ENCODE peak calls at places on chromosome 3, in nine cellular contexts. T is cardiac muscle cell, G is mucosa of descending colon, I is astrocyte of the spinal cord, S is AG04450, C is psoas muscle, L is MM.1S, K is heart right ventricle, N is fibroblast of the aortic adventitia. Y is an unnamed sample.

GRCh38 chr3:121592856-121593702 is at the start of gene FBXO40:
- DNase-seq in L (peak), C (peak), S (no peak), N (no peak), I (no peak), T (peak), K (peak), G (no peak), Y (peak)

GRCh38 chr3:24437326-24437725 is 57.3 kb downstream of the THRB start:
- DNase-seq in I (no peak), S (no peak), K (no peak), T (no peak), L (no peak), G (no peak), N (no peak), C (no peak), Y (no peak)

GRCh38 chr3:11362600-11362999 is 90.4 kb downstream of the ATG7 start:
- DNase-seq in I (no peak), L (no peak), T (no peak), C (no peak), K (no peak), S (no peak), N (peak), G (no peak), Y (peak)

GRCh38 chr3:13852638-13853009 is 27.2 kb downstream of the WNT7A start:
- DNase-seq in I (no peak), S (no peak), K (no peak), G (no peak), C (no peak), L (no peak), N (no peak), T (no peak), Y (no peak)

GRCh38 chr3:180036678-180037455 is at the start of gene PEX5L:
- DNase-seq in G (no peak), S (no peak), I (peak), L (peak), N (peak), C (peak), T (peak), K (peak), Y (peak)

GRCh38 chr3:62022312-62022711 is 351.0 kb downstream of the FEZF2 start:
- DNase-seq in S (no peak), C (no peak), L (no peak), G (no peak), I (no peak), T (no peak), N (no peak), K (no peak), Y (no peak)

GRCh38 chr3:37210230-37210629 is 35.8 kb upstream of the LRRFIP2 start:
- DNase-seq in T (peak), C (no peak), I (no peak), K (no peak), L (no peak), N (peak), S (no peak), G (no peak), Y (peak)

GRCh38 chr3:37072892-37073291 is 79.6 kb downstream of the MLH1 start:
- DNase-seq in C (no peak), L (peak), K (no peak), G (no peak), S (peak), I (peak), N (peak), T (no peak), Y (peak)

GRCh38 chr3:113514265-113514769 is 639 bp downstream of the SPICE1 start:
- DNase-seq in K (no peak), I (peak), C (no peak), S (no peak), G (no peak), L (no peak), T (peak), N (no peak), Y (no peak)

GRCh38 chr3:134155456-134155855 is 95.2 kb downstream of the RYK start:
- DNase-seq in N (no peak), S (no peak), G (no peak), K (no peak), I (no peak), C (no peak), T (no peak), L (no peak), Y (no peak)

GRCh38 chr3:11224010-11224409 is 48.2 kb upstream of the ATG7 start:
- DNase-seq in I (no peak), S (no peak), L (no peak), T (no peak), G (no peak), C (no peak), K (no peak), N (no peak), Y (no peak)

GRCh38 chr3:2950159-2950558 is 160.0 kb downstream of the IL5RA start:
- DNase-seq in I (no peak), N (no peak), S (no peak), G (no peak), T (no peak), C (no peak), L (no peak), K (no peak), Y (no peak)

GRCh38 chr3:196344663-196345062 is 6.5 kb upstream of the TM4SF19 start:
- DNase-seq in C (no peak), N (no peak), T (no peak), G (no peak), K (no peak), S (no peak), L (no peak), I (no peak), Y (no peak)

GRCh38 chr3:71061037-71061436 is 522.5 kb downstream of the FOXP1 start:
- DNase-seq in C (no peak), T (no peak), K (no peak), N (peak), I (no peak), G (no peak), L (no peak), S (no peak), Y (no peak)

GRCh38 chr3:157388976-157389375 is 47.7 kb upstream of the PTX3 start:
- DNase-seq in T (no peak), K (no peak), N (peak), L (no peak), C (no peak), G (no peak), S (peak), I (peak), Y (no peak)

GRCh38 chr3:194565597-194566190 is 67.5 kb downstream of the TMEM44 start:
- DNase-seq in T (no peak), C (no peak), K (no peak), I (peak), G (no peak), S (no peak), N (peak), L (no peak), Y (peak)

GRCh38 chr3:52973806-52974205 is 72.1 kb downstream of the SFMBT1 start:
- DNase-seq in N (peak), L (no peak), K (no peak), G (no peak), I (peak), T (no peak), S (no peak), C (no peak), Y (peak)

GRCh38 chr3:151468284-151468917 is 7.5 kb upstream of the IGSF10 start:
- DNase-seq in K (peak), T (peak), S (peak), C (no peak), G (no peak), L (peak), N (peak), I (peak), Y (peak)

GRCh38 chr3:100928638-100929428 is 64.4 kb downstream of the ABI3BP start:
- DNase-seq in K (peak), L (no peak), S (peak), N (peak), G (no peak), T (no peak), C (no peak), I (peak), Y (peak)

GRCh38 chr3:43638594-43639447 is 17.0 kb upstream of the ANO10 start:
- DNase-seq in S (no peak), K (no peak), C (no peak), G (peak), L (peak), I (no peak), N (peak), T (peak), Y (no peak)

GRCh38 chr3:22714758-22715157 is 488.4 kb upstream of the UBE2E2 start:
- DNase-seq in G (no peak), N (no peak), S (no peak), K (no peak), T (no peak), C (no peak), I (no peak), L (no peak), Y (no peak)

GRCh38 chr3:71423151-71423906 is 160.2 kb downstream of the FOXP1 start:
- DNase-seq in N (peak), I (peak), S (no peak), K (peak), T (no peak), G (no peak), L (no peak), C (no peak), Y (no peak)

GRCh38 chr3:11661052-11661656 is 17.4 kb upstream of the VGLL4 start:
- DNase-seq in G (no peak), L (no peak), I (no peak), T (no peak), N (peak), K (no peak), C (no peak), S (no peak), Y (no peak)

GRCh38 chr3:129970603-129971002 is 3.9 kb upstream of the TRH start:
- DNase-seq in S (no peak), C (no peak), K (no peak), G (no peak), L (no peak), N (no peak), I (no peak), T (no peak), Y (no peak)

GRCh38 chr3:48432411-48433371 is 2.8 kb upstream of the PLXNB1 start:
- DNase-seq in K (no peak), T (no peak), N (no peak), G (peak), S (no peak), I (no peak), L (no peak), C (no peak), Y (no peak)
- TF ChIP-seq CTCF in K (no peak), T (no peak), N (no peak), G (no peak), S (no peak), I (peak), L (peak), C (no peak), Y (no peak)

GRCh38 chr3:169668957-169669681 is 5.6 kb upstream of the MECOM start:
- DNase-seq in C (peak), L (peak), K (peak), N (peak), T (peak), G (peak), I (peak), S (no peak), Y (peak)
- H3K4me3 ChIP-seq in C (peak), L (peak), K (peak), N (peak), T (peak), G (no peak), I (peak), S (peak), Y (peak)

DNA sequence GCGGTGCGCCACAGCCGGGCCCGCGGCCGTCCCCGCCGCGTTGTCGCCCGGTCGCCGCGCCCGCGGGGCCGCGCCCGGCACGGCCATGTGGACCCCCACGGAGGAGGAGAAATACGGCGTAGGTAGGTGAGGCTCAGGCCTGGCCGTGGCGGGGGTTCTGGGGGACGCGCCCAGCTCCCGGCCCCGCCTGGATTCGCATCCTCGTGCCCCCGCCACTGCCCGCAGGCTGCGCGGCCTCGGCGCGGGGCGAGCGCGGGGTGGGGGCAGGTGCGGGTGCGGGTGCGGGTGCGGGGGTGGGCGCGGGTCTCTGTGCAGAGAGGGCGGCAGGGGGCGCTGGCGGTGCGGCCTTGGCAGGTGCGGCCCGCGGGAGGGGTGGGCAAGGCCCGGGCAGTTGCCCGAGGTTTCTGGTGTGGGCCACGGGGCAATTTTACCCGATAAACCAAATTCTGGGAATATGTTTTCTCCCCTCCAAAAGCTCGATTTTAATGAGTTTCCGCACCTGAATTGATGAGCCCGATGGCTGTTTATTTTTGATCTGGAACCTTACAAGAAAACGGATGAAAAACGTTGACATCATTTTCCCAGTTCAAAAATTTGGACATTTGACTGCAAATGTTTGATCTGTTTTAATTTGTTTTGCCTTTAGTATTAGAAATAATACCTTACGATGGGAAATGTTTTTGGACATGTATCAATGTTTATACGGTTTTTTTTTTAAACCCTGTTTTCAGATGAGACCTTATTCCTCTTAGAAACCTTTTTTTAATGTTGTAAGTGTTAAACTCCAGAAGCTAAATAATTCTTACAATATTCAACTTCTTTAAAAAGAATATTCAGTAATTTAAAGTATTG is 678 bp downstream of the DOCK3 start:
- DNase-seq in G (peak), I (no peak), N (no peak), C (peak), L (peak), K (peak), T (peak), S (no peak), Y (peak)
- TF ChIP-seq CTCF in G (no peak), I (peak), N (no peak), C (peak), L (peak), K (peak), T (no peak), S (peak), Y (peak)

GRCh38 chr3:171804618-171805389 is 5.5 kb downstream of the PLD1 start:
- DNase-seq in G (no peak), N (peak), T (no peak), C (no peak), I (peak), L (no peak), S (no peak), K (peak), Y (peak)

GRCh38 chr3:171807806-171808205 is 2.5 kb downstream of the PLD1 start:
- DNase-seq in I (no peak), K (no peak), G (no peak), C (no peak), N (no peak), T (no peak), S (no peak), L (no peak), Y (no peak)

GRCh38 chr3:171806200-171807128 is 3.8 kb downstream of the PLD1 start:
- DNase-seq in S (peak), C (no peak), I (peak), K (no peak), T (no peak), L (no peak), N (peak), G (no peak), Y (peak)

GRCh38 chr3:171805687-171806086 is 4.6 kb downstream of the PLD1 start:
- DNase-seq in T (no peak), K (no peak), L (no peak), C (no peak), N (no peak), G (no peak), I (no peak), S (no peak), Y (no peak)

GRCh38 chr3:171807129-171807675 is 3.1 kb downstream of the PLD1 start:
- DNase-seq in L (no peak), I (no peak), K (no peak), G (no peak), S (no peak), C (no peak), N (no peak), T (no peak), Y (no peak)
- H3K4me3 ChIP-seq in L (no peak), I (no peak), K (no peak), G (no peak), S (no peak), C (no peak), N (no peak), T (no peak), Y (no peak)

GRCh38 chr3:179000659-179001058 is 71.0 kb downstream of the ZMAT3 start:
- DNase-seq in N (no peak), S (no peak), L (no peak), G (no peak), K (no peak), C (no peak), I (no peak), T (no peak), Y (no peak)
- TF ChIP-seq CTCF in N (no peak), S (no peak), L (no peak), G (no peak), K (no peak), C (no peak), I (no peak), T (no peak), Y (no peak)

GRCh38 chr3:172530101-172530561 is 6.9 kb upstream of the TNFSF10 start:
- DNase-seq in S (no peak), K (no peak), C (no peak), G (no peak), N (no peak), L (no peak), T (no peak), I (no peak), Y (no peak)
- H3K4me3 ChIP-seq in S (no peak), K (no peak), C (no peak), G (no peak), N (no peak), L (no peak), T (no peak), I (no peak), Y (no peak)

GRCh38 chr3:85337895-85338294 is 379.1 kb downstream of the CADM2 start:
- DNase-seq in K (no peak), C (no peak), G (no peak), N (no peak), L (no peak), I (no peak), S (no peak), T (no peak), Y (no peak)

GRCh38 chr3:85342915-85343314 is 384.1 kb downstream of the CADM2 start:
- DNase-seq in G (no peak), N (no peak), I (no peak), C (no peak), T (peak), K (no peak), S (no peak), L (peak), Y (peak)
- TF ChIP-seq CTCF in G (no peak), N (no peak), I (peak), C (peak), T (no peak), K (peak), S (no peak), L (peak), Y (no peak)

GRCh38 chr3:27324695-27325094 is 44.5 kb downstream of the NEK10 start:
- DNase-seq in G (no peak), I (no peak), K (no peak), C (no peak), L (no peak), S (no peak), N (no peak), T (no peak), Y (no peak)

GRCh38 chr3:27326211-27326948 is 42.8 kb downstream of the NEK10 start:
- DNase-seq in K (peak), G (no peak), L (no peak), T (no peak), I (peak), C (peak), S (peak), N (peak), Y (peak)

GRCh38 chr3:27323087-27323570 is 46.1 kb downstream of the NEK10 start:
- DNase-seq in C (no peak), I (no peak), K (no peak), T (no peak), S (no peak), L (no peak), N (no peak), G (no peak), Y (no peak)

GRCh38 chr3:27325419-27325818 is 43.8 kb downstream of the NEK10 start:
- DNase-seq in C (no peak), T (no peak), K (no peak), L (no peak), S (no peak), I (no peak), G (no peak), N (no peak), Y (no peak)

DNA sequence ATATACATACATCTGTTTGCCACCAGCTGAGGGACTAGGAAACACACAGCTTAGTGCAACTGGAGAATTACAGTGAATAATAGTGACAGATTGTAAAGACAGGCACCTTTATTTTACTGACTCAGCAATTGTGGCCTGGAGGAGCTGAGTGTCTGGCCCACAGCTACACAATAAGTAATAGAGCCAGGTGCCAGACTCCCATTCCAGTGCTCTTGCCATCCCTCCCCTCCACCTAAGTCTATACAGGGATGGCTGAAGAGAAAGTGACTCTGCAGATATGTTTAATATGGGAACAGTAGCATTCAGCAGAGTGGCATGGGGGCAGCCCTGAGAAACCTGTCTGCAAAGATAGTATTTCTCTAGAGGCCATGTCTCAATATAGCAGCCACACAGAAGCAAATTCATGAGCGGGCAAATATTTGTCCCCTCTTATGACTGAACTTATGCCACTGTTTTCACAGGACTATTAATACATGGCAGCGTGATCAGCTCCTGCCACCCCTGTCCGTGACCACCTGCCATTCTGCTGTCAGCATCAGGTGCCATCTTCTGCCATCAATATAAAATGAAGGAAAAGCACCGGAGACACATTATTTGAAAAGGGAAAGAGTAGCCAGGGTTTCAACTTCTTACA is 42.1 kb downstream of the NEK10 start:
- DNase-seq in N (no peak), L (no peak), K (no peak), I (no peak), C (peak), S (no peak), T (no peak), G (no peak), Y (no peak)
- H3K4me3 ChIP-seq in N (no peak), L (no peak), K (no peak), I (no peak), C (peak), S (no peak), T (no peak), G (no peak), Y (no peak)

DNA sequence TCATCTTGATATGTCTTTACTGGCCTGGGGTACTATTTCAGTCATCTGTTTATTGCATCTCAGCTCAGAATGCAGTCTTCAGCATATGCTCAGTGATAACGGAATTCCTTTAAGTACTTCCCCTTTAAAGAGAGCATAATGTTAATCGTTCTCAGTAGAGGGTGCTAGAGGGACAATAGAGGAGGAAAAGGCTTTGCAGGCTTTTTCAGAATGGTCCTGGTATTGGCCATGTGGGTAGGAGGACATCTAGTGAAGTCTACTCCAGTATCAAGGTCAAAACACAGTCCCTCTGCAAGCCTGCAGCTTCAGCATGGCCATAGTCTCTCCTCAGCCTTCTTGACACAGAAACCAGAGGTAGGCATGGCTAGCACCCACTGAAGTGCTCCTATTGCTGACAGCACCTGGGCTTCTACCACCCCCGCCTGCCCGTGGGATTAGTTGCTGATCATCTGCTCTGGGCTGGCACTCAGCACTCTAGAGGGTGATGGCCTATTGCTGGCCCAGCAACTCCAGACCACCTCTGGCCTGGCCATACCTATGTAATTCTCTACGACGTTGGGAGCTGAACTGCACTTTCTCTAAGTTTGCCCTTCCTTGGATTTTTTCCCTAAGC is 65.4 kb downstream of the KCNH8 start:
- DNase-seq in L (no peak), N (no peak), T (peak), K (no peak), S (no peak), G (no peak), I (no peak), C (no peak), Y (no peak)
- TF ChIP-seq CTCF in L (peak), N (no peak), T (no peak), K (no peak), S (no peak), G (no peak), I (no peak), C (no peak), Y (no peak)

Y was measured in foreskin fibroblast.